ENCODE peak calls at places on chromosome 15, in four cellular contexts. S is K562, A is HepG2, D is GM12878. Z is an unnamed sample.
A peak's percentile ranks its signal among the peaks of the same experiment; 100 is the strongest.

GRCh38 chr15:74134387-74135027 is 4.1 kb downstream of the ISLR2 start:
- DNase-seq in S (no peak), D (no peak), A (no peak), Z (no peak)

GRCh38 chr15:100123611-100124010 is 218.2 kb downstream of the ADAMTS17 start:
- DNase-seq in D (no peak), A (no peak), S (no peak), Z (no peak)

GRCh38 chr15:29919380-29919881 is 97.2 kb upstream of the TJP1 start:
- DNase-seq in D (no peak), S (no peak), A (no peak), Z (no peak)

GRCh38 chr15:99955532-99955931 is 222.3 kb upstream of the LYSMD4 start:
- DNase-seq in D (no peak), S (no peak), A (no peak), Z (no peak)

GRCh38 chr15:88904808-88905327 is 8.3 kb downstream of the MFGE8 start:
- DNase-seq in S (peak; percentile 88), D (peak; percentile 32), A (peak; percentile 79), Z (peak; percentile 86)

GRCh38 chr15:26503998-26504397 is 268.9 kb downstream of the GABRB3 start:
- DNase-seq in D (no peak), S (no peak), A (no peak), Z (no peak)

GRCh38 chr15:59556405-59556804 is 55.2 kb upstream of the GCNT3 start:
- DNase-seq in S (no peak), D (no peak), A (no peak), Z (no peak)

GRCh38 chr15:101258238-101259144 is 6.6 kb upstream of the CHSY1 start:
- DNase-seq in D (peak; percentile 51), S (peak; percentile 43), A (peak; percentile 57), Z (peak; percentile 62)

GRCh38 chr15:69065981-69066645 is 51.6 kb downstream of the NOX5 start:
- DNase-seq in D (no peak), S (no peak), A (no peak), Z (no peak)

GRCh38 chr15:92391640-92392039 is 2.0 kb upstream of the ST8SIA2 start:
- DNase-seq in A (peak; percentile 6), S (no peak), D (no peak), Z (peak; percentile 42)

GRCh38 chr15:66841953-66842681 is 140.1 kb downstream of the SMAD6 start:
- DNase-seq in D (no peak), A (peak; percentile 54), S (peak; percentile 77), Z (peak; percentile 59)

GRCh38 chr15:53072077-53072476 is 281.9 kb upstream of the ONECUT1 start:
- DNase-seq in S (no peak), A (peak; percentile 35), D (no peak), Z (peak; percentile 28)

GRCh38 chr15:26261413-26261812 is 398.3 kb upstream of the ATP10A start:
- DNase-seq in A (no peak), D (no peak), S (no peak), Z (no peak)

GRCh38 chr15:78685925-78686324 is 44.9 kb upstream of the CHRNB4 start:
- DNase-seq in A (no peak), D (no peak), S (no peak), Z (no peak)

GRCh38 chr15:99604865-99605264 is 39.1 kb downstream of the MEF2A start:
- DNase-seq in S (no peak), A (no peak), D (no peak), Z (no peak)

GRCh38 chr15:59349715-59350420 is 22.8 kb downstream of the MYO1E start:
- DNase-seq in A (peak; percentile 28), D (no peak), S (peak; percentile 14), Z (no peak)

GRCh38 chr15:47750030-47750739 is 32.9 kb downstream of the SEMA6D start:
- DNase-seq in D (no peak), A (no peak), S (no peak), Z (no peak)

GRCh38 chr15:34942363-34942762 is 27.2 kb downstream of the AQR start:
- DNase-seq in D (no peak), A (no peak), S (no peak), Z (no peak)
- TF ChIP-seq FOXM1 in D (no peak), A (no peak), S (no peak), Z (no peak)

GRCh38 chr15:63861946-63862517 is 28.3 kb upstream of the HERC1 start:
- DNase-seq in S (no peak), A (no peak), D (no peak), Z (no peak)

GRCh38 chr15:63858448-63858847 is 24.7 kb upstream of the HERC1 start:
- DNase-seq in S (no peak), D (no peak), A (no peak), Z (no peak)

GRCh38 chr15:63857459-63857856 is 23.7 kb upstream of the HERC1 start:
- DNase-seq in S (no peak), D (no peak), A (no peak), Z (no peak)

GRCh38 chr15:63858881-63859280 is 25.1 kb upstream of the HERC1 start:
- DNase-seq in A (no peak), S (no peak), D (no peak), Z (no peak)

GRCh38 chr15:63860161-63860954 is 26.6 kb upstream of the HERC1 start:
- DNase-seq in D (no peak), S (no peak), A (no peak), Z (no peak)
- TF ChIP-seq SP1 in D (no peak), S (no peak), A (no peak), Z (no peak)

GRCh38 chr15:35173444-35174118 is 88.5 kb upstream of the NANOGP8 start:
- DNase-seq in S (peak; percentile 60), D (no peak), A (peak; percentile 3), Z (no peak)

GRCh38 chr15:35168464-35168863 is 83.4 kb upstream of the NANOGP8 start:
- DNase-seq in S (no peak), A (no peak), D (no peak), Z (no peak)

GRCh38 chr15:35166730-35167359 is 81.8 kb upstream of the NANOGP8 start:
- DNase-seq in S (peak; percentile 74), D (no peak), A (no peak), Z (no peak)

GRCh38 chr15:35167675-35168074 is 82.6 kb upstream of the NANOGP8 start:
- DNase-seq in D (no peak), A (no peak), S (no peak), Z (no peak)

GRCh38 chr15:35170216-35170615 is 85.1 kb upstream of the NANOGP8 start:
- DNase-seq in A (no peak), D (no peak), S (no peak), Z (no peak)
- TF ChIP-seq FOXM1 in A (no peak), D (no peak), S (no peak), Z (no peak)

GRCh38 chr15:64845183-64845611 is 3.5 kb downstream of the PLEKHO2 start:
- DNase-seq in S (no peak), A (no peak), D (no peak), Z (no peak)
- TF ChIP-seq SP1 in S (no peak), A (no peak), D (no peak), Z (no peak)

DNA sequence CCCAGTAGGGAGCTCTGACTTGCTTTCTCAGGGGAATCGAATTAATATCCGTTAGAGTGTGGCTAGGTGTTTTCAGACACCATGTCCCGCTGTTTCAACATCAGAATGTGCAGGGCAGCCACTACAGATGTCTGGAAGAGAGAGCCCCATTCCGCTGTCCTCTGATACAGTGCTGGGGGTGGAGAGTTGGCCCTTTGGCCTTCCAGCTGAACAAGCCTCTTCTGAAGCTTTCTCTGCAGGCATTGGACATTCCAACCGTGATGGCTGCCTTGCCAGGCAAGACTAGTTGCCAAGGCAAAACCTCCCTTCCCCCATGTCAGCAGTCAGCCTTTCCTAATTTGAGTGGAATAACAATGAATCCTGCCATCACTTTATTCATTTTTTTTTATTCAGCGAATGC is 1.5 kb downstream of the FAH start:
- DNase-seq in S (no peak), A (peak; percentile 72), D (no peak), Z (no peak)
- TF ChIP-seq FOXM1 in S (no peak), A (no peak), D (no peak), Z (no peak)

DNA sequence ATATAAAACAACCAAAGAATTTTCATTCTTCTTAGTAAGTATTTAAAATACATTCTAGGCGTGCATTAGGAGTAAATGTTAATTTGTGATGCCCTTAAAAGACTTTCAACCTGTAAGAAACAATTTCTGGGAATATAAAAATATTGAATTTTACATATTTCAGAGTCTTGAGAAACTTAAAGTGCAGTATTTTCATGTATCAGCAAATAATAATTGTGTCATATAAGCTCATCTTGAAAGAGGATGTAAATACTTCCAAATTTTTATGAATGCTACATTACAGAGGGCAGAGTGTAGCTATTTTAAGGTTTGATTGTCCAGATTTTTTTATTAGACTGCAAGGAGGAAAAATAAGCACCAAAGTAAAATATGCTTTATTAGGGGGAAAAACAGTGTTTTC is 207.1 kb downstream of the VPS13C start:
- DNase-seq in S (no peak), D (no peak), A (no peak), Z (no peak)
- TF ChIP-seq SP1 in S (no peak), D (no peak), A (no peak), Z (no peak)

GRCh38 chr15:57752426-57752825 is 45.9 kb downstream of the POLR2M start:
- DNase-seq in D (no peak), A (no peak), S (no peak), Z (no peak)

GRCh38 chr15:57746752-57747151 is 40.2 kb downstream of the POLR2M start:
- DNase-seq in D (no peak), S (no peak), A (no peak), Z (no peak)

GRCh38 chr15:57751177-57751800 is 44.8 kb downstream of the POLR2M start:
- DNase-seq in S (no peak), A (peak; percentile 3), D (no peak), Z (peak; percentile 15)

GRCh38 chr15:57743424-57743823 is 36.9 kb downstream of the POLR2M start:
- DNase-seq in S (no peak), D (no peak), A (peak; percentile 4), Z (no peak)

GRCh38 chr15:57747206-57747605 is 40.7 kb downstream of the POLR2M start:
- DNase-seq in D (no peak), S (no peak), A (no peak), Z (no peak)
- TF ChIP-seq FOXM1 in D (no peak), S (no peak), A (no peak), Z (no peak)

DNA sequence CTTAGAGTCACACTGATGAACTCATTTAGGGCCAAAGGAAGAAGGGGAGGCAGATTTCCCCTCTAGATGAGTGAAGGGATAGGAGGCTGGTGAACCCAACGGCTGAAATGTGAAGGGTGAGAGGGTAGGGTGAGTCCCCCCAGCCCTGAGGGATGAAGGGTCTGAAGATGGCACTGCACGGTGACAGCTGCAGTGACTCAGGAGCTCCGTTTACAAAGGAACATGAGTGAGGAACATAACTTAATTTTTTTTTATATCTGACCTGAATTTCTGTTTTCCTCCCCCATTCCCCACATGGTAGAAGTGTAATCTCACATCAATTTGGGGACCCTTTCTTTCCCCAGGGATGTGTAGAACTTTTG is 14.0 kb downstream of the SNX33 start:
- DNase-seq in S (no peak), A (no peak), D (no peak), Z (no peak)
- TF ChIP-seq SP1 in S (no peak), A (no peak), D (no peak), Z (no peak)

GRCh38 chr15:45457641-45458539 is 64.7 kb downstream of the SLC30A4 start:
- DNase-seq in S (peak; percentile 80), A (peak; percentile 77), D (peak; percentile 69), Z (peak; percentile 47)
- TF ChIP-seq FOXM1 in S (no peak), A (no peak), D (no peak), Z (no peak)

GRCh38 chr15:80480909-80481308 is 76.7 kb downstream of the ARNT2 start:
- DNase-seq in S (no peak), A (no peak), D (no peak), Z (no peak)
- TF ChIP-seq SP1 in S (no peak), A (no peak), D (no peak), Z (no peak)